ENCODE peak calls at places on chromosomes 16 and 17, in four cellular contexts. A is NCI-H1436, F is T-helper 17 cell, Z is dorsolateral prefrontal cortex. B is an unnamed sample.

GRCh38 chr16:81143921-81144471 is 47.8 kb upstream of the GCSH start:
- DNase-seq in A (no peak), F (no peak), Z (no peak), B (peak; percentile 31)

GRCh38 chr16:63337264-63337663 is 1301.0 kb upstream of the CDH8 start:
- DNase-seq in A (no peak), F (no peak), Z (no peak), B (no peak)

GRCh38 chr16:12067714-12068401 is 91.3 kb downstream of the SNX29 start:
- DNase-seq in A (peak; percentile 70), F (peak; percentile 39), Z (peak; percentile 54), B (peak; percentile 84)

GRCh38 chr16:67594956-67595355 is 32.6 kb downstream of the CTCF start:
- DNase-seq in A (no peak), F (no peak), Z (no peak), B (no peak)

GRCh38 chr17:39973496-39973895 is 7.1 kb upstream of the PSMD3 start:
- DNase-seq in A (no peak), F (no peak), Z (no peak), B (no peak)

GRCh38 chr17:44785921-44786320 is 27.1 kb downstream of the ADAM11 start:
- DNase-seq in A (no peak), F (no peak), Z (peak; percentile 30), B (no peak)

GRCh38 chr17:43851744-43852143 is 4.8 kb downstream of the CD300LG start:
- DNase-seq in A (no peak), F (no peak), Z (no peak), B (no peak)

GRCh38 chr17:77664097-77664729 is 294.3 kb upstream of the TNRC6C start:
- DNase-seq in A (no peak), F (no peak), Z (no peak), B (no peak)

GRCh38 chr17:65145743-65146142 is 8.6 kb downstream of the RGS9 start:
- DNase-seq in A (no peak), F (no peak), Z (no peak), B (no peak)

GRCh38 chr17:31508310-31509094 is 117.0 kb downstream of the RAB11FIP4 start:
- DNase-seq in A (no peak), F (peak; percentile 47), Z (no peak), B (peak; percentile 32)

GRCh38 chr16:85055503-85056210 is 28.1 kb downstream of the KIAA0513 start:
- DNase-seq in A (no peak), F (peak; percentile 41), Z (peak; percentile 51), B (peak; percentile 32)

GRCh38 chr17:11240041-11240801 is 792 bp upstream of the SHISA6 start:
- DNase-seq in A (no peak), F (no peak), Z (peak; percentile 51), B (no peak)

GRCh38 chr16:79800016-79800608 is 199.6 kb upstream of the MAF start:
- DNase-seq in A (no peak), F (no peak), Z (no peak), B (no peak)

GRCh38 chr17:68792042-68792685 is 163.0 kb downstream of the ABCA8 start:
- DNase-seq in A (no peak), F (no peak), Z (no peak), B (no peak)

GRCh38 chr17:78147315-78147998 is 1.3 kb downstream of the C17orf99 start:
- DNase-seq in A (no peak), F (no peak), Z (no peak), B (no peak)

GRCh38 chr16:2033057-2033911 is 6.6 kb downstream of the NHERF2 start:
- DNase-seq in A (no peak), F (no peak), Z (peak; percentile 93), B (peak; percentile 53)

GRCh38 chr16:7615565-7615964 is 282.9 kb downstream of the RBFOX1 start:
- DNase-seq in A (no peak), F (no peak), Z (no peak), B (no peak)

GRCh38 chr16:11721781-11722467 is 20.7 kb downstream of the TXNDC11 start:
- DNase-seq in A (no peak), F (no peak), Z (no peak), B (no peak)

GRCh38 chr17:81334419-81334896 is 39.4 kb upstream of the SLC38A10 start:
- DNase-seq in A (no peak), F (no peak), Z (no peak), B (no peak)

GRCh38 chr17:79368521-79368920 is 242.3 kb downstream of the RBFOX3 start:
- DNase-seq in A (no peak), F (no peak), Z (no peak), B (no peak)

GRCh38 chr17:57288034-57288752 is 31.9 kb downstream of the MSI2 start:
- DNase-seq in A (no peak), F (no peak), Z (no peak), B (no peak)

GRCh38 chr17:39757931-39758873 is 20.5 kb downstream of the GRB7 start:
- DNase-seq in A (no peak), F (no peak), Z (no peak), B (no peak)

GRCh38 chr16:49543315-49543946 is 169.8 kb downstream of the C16orf78 start:
- DNase-seq in A (no peak), F (no peak), Z (no peak), B (no peak)

GRCh38 chr16:61926766-61927165 is 109.5 kb downstream of the CDH8 start:
- DNase-seq in A (peak; percentile 93), F (no peak), Z (no peak), B (peak; percentile 9)

GRCh38 chr16:65634291-65634690 is 512.4 kb upstream of the CDH11 start:
- DNase-seq in A (no peak), F (no peak), Z (no peak), B (no peak)

GRCh38 chr16:75420987-75421819 is 12.1 kb downstream of the CFDP1 start:
- DNase-seq in A (peak; percentile 48), F (no peak), Z (no peak), B (peak; percentile 73)

GRCh38 chr16:51756447-51757123 is 605.5 kb upstream of the SALL1 start:
- DNase-seq in A (no peak), F (no peak), Z (no peak), B (no peak)

GRCh38 chr17:64448665-64449512 is at the start of gene MILR1:
- DNase-seq in A (no peak), F (no peak), Z (no peak), B (no peak)

GRCh38 chr17:70070297-70071027 is 4.6 kb upstream of the KCNJ16 start:
- DNase-seq in A (no peak), F (no peak), Z (no peak), B (no peak)

GRCh38 chr16:67013823-67014640 is 14.9 kb upstream of the CBFB start:
- DNase-seq in A (peak; percentile 73), F (peak; percentile 49), Z (peak; percentile 86), B (peak; percentile 46)

B was measured in HepG2.